ENCODE peak calls at places on chromosomes 12 and 14, in six cellular contexts. Y is A549, E is stomach, K is sigmoid colon, G is right atrium auricular region, V is heart right ventricle. D is an unnamed sample.

GRCh38 chr14:97747282-97747681 is 950.1 kb downstream of the VRK1 start:
- DNase-seq in Y (no peak), E (no peak), K (no peak), G (no peak), V (no peak), D (no peak)

GRCh38 chr14:26204954-26205479 is 392.8 kb downstream of the NOVA1 start:
- DNase-seq in Y (no peak), E (peak), K (peak), G (no peak), V (peak), D (no peak)

GRCh38 chr14:80095623-80096022 is 115.7 kb downstream of the DIO2 start:
- DNase-seq in Y (peak), E (no peak), K (no peak), G (no peak), V (no peak), D (no peak)

GRCh38 chr12:84913151-84913550 is 552 bp upstream of the SLC6A15 start:
- DNase-seq in Y (peak), E (no peak), K (no peak), G (no peak), V (no peak), D (no peak)

GRCh38 chr12:32043928-32044549 is 62.6 kb upstream of the BICD1 start:
- DNase-seq in Y (peak), E (no peak), K (no peak), G (no peak), V (no peak), D (no peak)

GRCh38 chr14:57831981-57832380 is 33.9 kb downstream of the SLC35F4 start:
- DNase-seq in Y (peak), E (no peak), K (no peak), G (no peak), V (no peak), D (no peak)

GRCh38 chr12:50992814-50993213 is 33.4 kb downstream of the SLC11A2 start:
- DNase-seq in Y (no peak), E (no peak), K (no peak), G (no peak), V (peak), D (no peak)

GRCh38 chr12:42584539-42585174 is 4.9 kb downstream of the PRICKLE1 start:
- DNase-seq in Y (no peak), E (no peak), K (no peak), G (no peak), V (no peak), D (no peak)

GRCh38 chr12:131348226-131349010 is 362.5 kb upstream of the SFSWAP start:
- DNase-seq in Y (no peak), E (no peak), K (no peak), G (no peak), V (no peak), D (no peak)

GRCh38 chr12:76284816-76285750 is 63.1 kb downstream of the BBS10 start:
- DNase-seq in Y (peak), E (no peak), K (no peak), G (no peak), V (no peak), D (no peak)

GRCh38 chr14:58638231-58639205 is 756 bp downstream of the DACT1 start:
- DNase-seq in Y (peak), E (no peak), K (peak), G (no peak), V (peak), D (peak)

GRCh38 chr14:96626916-96627315 is 124.7 kb downstream of the PAPOLA start:
- DNase-seq in Y (no peak), E (no peak), K (no peak), G (no peak), V (no peak), D (no peak)

GRCh38 chr12:123519151-123520001 is 14.1 kb downstream of the RILPL1 start:
- DNase-seq in Y (peak), E (no peak), K (no peak), G (peak), V (peak), D (peak)

GRCh38 chr14:44163946-44164345 is 343.1 kb downstream of the FSCB start:
- DNase-seq in Y (no peak), E (no peak), K (no peak), G (no peak), V (no peak), D (no peak)

GRCh38 chr12:1859643-1860042 is 39.3 kb downstream of the LRTM2 start:
- DNase-seq in Y (peak), E (no peak), K (no peak), G (no peak), V (no peak), D (peak)

GRCh38 chr12:5492562-5492961 is 60.7 kb downstream of the NTF3 start:
- DNase-seq in Y (no peak), E (no peak), K (no peak), G (no peak), V (no peak), D (no peak)

GRCh38 chr14:104708606-104709268 is 15.3 kb upstream of the ADSS1 start:
- DNase-seq in Y (peak), E (peak), K (no peak), G (no peak), V (peak), D (peak)

GRCh38 chr14:68561531-68562007 is 231.3 kb downstream of the ZFP36L1 start:
- DNase-seq in Y (no peak), E (peak), K (peak), G (no peak), V (no peak), D (no peak)

GRCh38 chr12:89217472-89217871 is 134.8 kb downstream of the DUSP6 start:
- DNase-seq in Y (no peak), E (no peak), K (no peak), G (no peak), V (no peak), D (no peak)

GRCh38 chr12:67068773-67069450 is 200.2 kb upstream of the CAND1 start:
- DNase-seq in Y (peak), E (peak), K (peak), G (no peak), V (peak), D (peak)

GRCh38 chr12:4379410-4379809 is at the start of gene FGF23:
- DNase-seq in Y (no peak), E (no peak), K (no peak), G (no peak), V (peak), D (no peak)

GRCh38 chr14:62957562-62957961 is 87.7 kb downstream of the KCNH5 start:
- DNase-seq in Y (no peak), E (no peak), K (no peak), G (no peak), V (no peak), D (no peak)

GRCh38 chr12:111268738-111269572 is 99.9 kb downstream of the PHETA1 start:
- DNase-seq in Y (no peak), E (no peak), K (no peak), G (no peak), V (no peak), D (no peak)

GRCh38 chr12:62767946-62768345 is 167.0 kb downstream of the PPM1H start:
- DNase-seq in Y (no peak), E (no peak), K (no peak), G (no peak), V (no peak), D (no peak)

GRCh38 chr12:92476844-92477243 is 225.9 kb upstream of the PLEKHG7 start:
- DNase-seq in Y (no peak), E (no peak), K (no peak), G (no peak), V (no peak), D (no peak)

GRCh38 chr12:77510985-77511384 is 319.7 kb upstream of the NAV3 start:
- DNase-seq in Y (no peak), E (no peak), K (no peak), G (no peak), V (no peak), D (no peak)

GRCh38 chr14:72169521-72169920 is 237.3 kb downstream of the RGS6 start:
- DNase-seq in Y (peak), E (no peak), K (no peak), G (no peak), V (no peak), D (no peak)

GRCh38 chr14:97077253-97077653 is 280.1 kb downstream of the VRK1 start:
- DNase-seq in Y (peak), E (peak), K (peak), G (peak), V (peak), D (no peak)

GRCh38 chr14:49622022-49622607 is 1.5 kb downstream of the MGAT2 start:
- DNase-seq in Y (no peak), E (no peak), K (no peak), G (no peak), V (no peak), D (no peak)
- H3K27ac ChIP-seq in Y (peak), E (peak), K (no peak), G (no peak), V (no peak), D (no peak)

DNA sequence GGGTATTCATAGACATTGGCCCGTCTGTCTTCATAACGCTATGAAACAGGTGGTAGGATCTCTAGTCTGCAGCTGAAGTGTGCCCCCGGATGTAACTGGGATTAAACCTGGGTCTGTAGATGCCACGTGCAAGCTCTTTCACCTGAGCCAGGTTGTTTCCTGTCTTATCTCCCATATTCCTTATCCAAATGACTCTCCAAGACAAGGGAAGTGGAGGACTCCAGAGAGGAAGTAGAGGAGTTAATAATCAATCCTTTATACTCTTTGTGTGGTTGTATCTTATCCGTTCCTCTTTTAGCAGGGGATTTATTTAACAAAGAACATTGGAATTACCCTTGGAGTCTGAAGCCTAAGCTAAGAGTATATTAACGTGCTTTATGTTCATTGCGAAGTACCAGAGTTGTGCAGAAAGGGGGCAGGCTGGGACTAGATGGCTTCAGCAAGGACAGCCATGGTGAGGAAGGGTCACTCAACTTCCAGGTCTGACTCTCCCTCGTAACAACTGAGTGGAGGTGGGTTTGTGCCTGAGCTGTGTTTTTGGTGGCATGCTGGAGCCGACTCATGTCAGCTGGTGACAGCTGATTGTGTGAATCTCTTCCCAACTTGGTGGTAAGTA is 82.9 kb downstream of the RIN3 start:
- DNase-seq in Y (no peak), E (no peak), K (no peak), G (no peak), V (no peak), D (no peak)
- TF ChIP-seq CTCF in Y (no peak), E (no peak), K (no peak), G (no peak), V (no peak), D (no peak)

DNA sequence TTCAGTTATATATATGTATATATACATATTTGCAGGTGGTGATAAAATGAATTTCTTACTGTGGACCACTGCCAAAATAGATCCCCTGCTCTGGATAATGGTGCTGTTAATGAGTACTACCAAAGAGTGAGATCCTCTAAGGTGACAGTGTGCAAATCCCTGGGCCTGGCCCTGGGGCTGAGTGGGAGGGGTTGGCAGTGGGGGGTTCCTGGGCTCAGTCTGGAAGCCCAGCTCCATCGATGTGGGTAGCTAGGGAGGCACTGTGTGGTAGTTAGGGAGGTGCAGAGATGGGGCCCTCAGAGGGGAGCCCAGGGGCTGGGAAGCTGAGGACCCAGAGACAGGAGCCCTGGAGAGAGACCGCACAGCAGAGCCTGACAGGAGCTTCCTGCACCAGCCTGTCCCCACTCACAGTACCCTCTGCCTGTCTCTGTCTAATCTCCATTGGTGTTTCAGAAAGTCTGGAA is 9.1 kb downstream of the KRT8 start:
- DNase-seq in Y (peak), E (no peak), K (no peak), G (no peak), V (no peak), D (no peak)
- H3K27ac ChIP-seq in Y (peak), E (peak), K (no peak), G (no peak), V (no peak), D (no peak)

DNA sequence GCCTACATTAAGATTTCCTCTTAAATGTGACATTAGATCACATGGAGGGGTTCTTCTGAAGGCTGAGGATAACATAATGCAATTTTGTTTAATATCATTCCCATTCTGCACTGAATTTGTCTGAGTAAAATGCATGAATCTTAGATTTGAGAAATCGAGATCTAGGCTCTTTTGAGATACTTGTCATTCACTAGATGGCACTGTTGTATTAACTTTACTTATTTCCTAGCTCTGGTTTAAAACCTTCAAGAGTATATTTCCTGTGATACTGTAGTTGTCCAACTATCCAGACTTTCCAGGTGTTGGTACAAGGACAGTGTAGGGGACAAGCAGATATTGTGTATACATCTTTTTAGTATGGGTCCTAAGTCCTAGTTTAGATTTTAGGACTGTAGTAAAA is 91.7 kb upstream of the SEL1L start:
- DNase-seq in Y (peak), E (no peak), K (no peak), G (no peak), V (no peak), D (no peak)
- TF ChIP-seq CTCF in Y (peak), E (no peak), K (no peak), G (no peak), V (peak), D (peak)

GRCh38 chr14:36986407-36986806 is 186.0 kb downstream of the SLC25A21 start:
- DNase-seq in Y (no peak), E (no peak), K (no peak), G (no peak), V (no peak), D (no peak)

GRCh38 chr14:36988568-36988967 is 183.8 kb downstream of the SLC25A21 start:
- DNase-seq in Y (no peak), E (no peak), K (no peak), G (no peak), V (no peak), D (no peak)

DNA sequence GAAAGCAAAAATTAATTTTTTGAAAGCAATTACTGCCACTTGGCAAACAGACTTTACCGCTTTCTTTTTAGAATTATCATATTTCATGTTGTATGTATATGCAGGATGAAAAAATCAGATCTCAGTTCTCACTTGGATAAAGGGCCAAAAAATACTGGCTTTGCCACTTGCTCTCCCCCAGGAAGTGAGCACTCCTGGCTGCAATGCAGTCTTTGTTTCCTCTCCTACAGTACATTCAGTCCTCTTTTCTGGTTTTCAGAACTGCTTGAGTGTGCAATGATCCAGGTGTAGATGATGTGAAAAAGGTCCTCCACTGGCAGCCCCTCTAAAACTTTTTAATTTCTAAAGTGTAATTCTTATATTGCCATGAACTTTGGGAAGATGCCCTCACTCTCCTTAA is 183.4 kb downstream of the SLC25A21 start:
- DNase-seq in Y (no peak), E (no peak), K (no peak), G (no peak), V (no peak), D (no peak)
- H3K27ac ChIP-seq in Y (no peak), E (no peak), K (no peak), G (no peak), V (no peak), D (no peak)

D was measured in upper lobe of right lung.